ENCODE peak calls at places on chromosomes 13 and 19, in four cellular contexts. Z is lower lobe of right lung, A is IMR-90, Q is HCT116. Y is an unnamed sample.

GRCh38 chr13:23707674-23708073 is 137.5 kb downstream of the TNFRSF19 start:
- DNase-seq in Z (no peak), A (peak; percentile 49), Q (peak; percentile 24), Y (no peak)

GRCh38 chr19:12973236-12973635 is 3.9 kb downstream of the DAND5 start:
- DNase-seq in Z (no peak), A (no peak), Q (no peak), Y (no peak)

GRCh38 chr19:56765107-56765506 is 75.4 kb downstream of the PEG3 start:
- DNase-seq in Z (peak; percentile 50), A (no peak), Q (no peak), Y (no peak)

GRCh38 chr13:25570185-25570584 is 198.4 kb downstream of the ATP8A2 start:
- DNase-seq in Z (no peak), A (no peak), Q (no peak), Y (no peak)

GRCh38 chr13:24821207-24821606 is 57.2 kb downstream of the RNF17 start:
- DNase-seq in Z (no peak), A (no peak), Q (no peak), Y (no peak)

GRCh38 chr19:50496189-50497029 is 14.6 kb downstream of the JOSD2 start:
- DNase-seq in Z (peak; percentile 36), A (no peak), Q (no peak), Y (no peak)

GRCh38 chr19:36915992-36916830 is at the start of the genes ZNF568 and ZNF829:
- DNase-seq in Z (peak; percentile 92), A (peak; percentile 83), Q (no peak), Y (peak; percentile 77)

GRCh38 chr13:21399741-21400140 is 59.4 kb downstream of the ZDHHC20 start:
- DNase-seq in Z (no peak), A (peak; percentile 18), Q (peak; percentile 28), Y (no peak)

GRCh38 chr19:18007939-18008673 is at the start of gene ARRDC2:
- DNase-seq in Z (peak; percentile 92), A (peak; percentile 87), Q (no peak), Y (peak; percentile 83)

GRCh38 chr13:43988302-43988701 is 108.6 kb downstream of the LACC1 start:
- DNase-seq in Z (no peak), A (no peak), Q (no peak), Y (no peak)

GRCh38 chr19:56162258-56162657 is 13.6 kb upstream of the GALP start:
- DNase-seq in Z (no peak), A (peak; percentile 41), Q (no peak), Y (no peak)

GRCh38 chr13:27425151-27425917 is 915 bp downstream of the GTF3A start:
- DNase-seq in Z (no peak), A (no peak), Q (no peak), Y (no peak)

GRCh38 chr13:102854675-102855074 is 8.8 kb downstream of the ERCC5 start:
- DNase-seq in Z (no peak), A (no peak), Q (no peak), Y (no peak)

GRCh38 chr13:75073791-75074190 is 408.2 kb downstream of the TBC1D4 start:
- DNase-seq in Z (no peak), A (no peak), Q (no peak), Y (no peak)

DNA sequence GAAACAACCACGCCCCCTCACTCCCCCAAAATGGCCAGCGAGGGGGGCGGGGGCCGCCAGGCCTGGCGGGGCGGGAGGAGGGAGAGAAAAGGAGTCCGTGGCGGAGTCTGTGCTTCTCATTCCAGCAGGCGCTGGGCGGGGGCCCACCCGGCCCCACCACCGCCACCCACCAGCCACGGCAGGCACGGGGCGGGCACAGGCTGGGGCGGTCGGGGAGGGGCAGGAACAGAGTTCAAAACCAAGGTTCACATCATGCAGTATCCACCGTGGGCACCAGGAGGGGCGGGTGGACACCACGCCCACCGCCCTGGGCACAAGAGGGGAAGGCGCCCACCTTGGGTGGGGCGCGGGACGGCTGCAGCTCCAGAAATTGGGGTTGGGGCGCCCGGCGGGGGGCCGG is 12.8 kb downstream of the DPF1 start:
- DNase-seq in Z (no peak), A (no peak), Q (no peak), Y (no peak)
- TF ChIP-seq CTCF in Z (no peak), A (no peak), Q (no peak), Y (peak; percentile 32)

DNA sequence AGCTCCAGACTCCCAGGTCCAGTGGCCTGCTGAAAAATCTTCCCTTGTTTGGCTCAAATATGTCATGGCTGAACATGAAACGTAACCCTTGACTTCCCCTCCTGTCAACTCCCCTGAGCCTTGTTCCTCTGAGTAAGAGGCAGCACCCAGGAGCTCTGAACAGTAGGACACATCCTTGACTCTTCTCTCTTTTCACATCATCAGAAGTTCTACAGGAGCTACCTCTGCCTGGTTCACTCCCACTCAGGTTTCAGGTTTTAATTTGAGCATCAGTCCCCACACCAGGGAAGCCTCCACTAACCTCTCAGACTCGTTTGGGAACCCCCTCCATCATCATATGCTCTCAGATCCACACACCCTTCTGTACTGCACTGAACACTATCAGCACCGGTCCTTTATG is 30.3 kb downstream of the ZNF823 start:
- DNase-seq in Z (no peak), A (no peak), Q (no peak), Y (no peak)
- TF ChIP-seq CTCF in Z (no peak), A (no peak), Q (no peak), Y (no peak)

DNA sequence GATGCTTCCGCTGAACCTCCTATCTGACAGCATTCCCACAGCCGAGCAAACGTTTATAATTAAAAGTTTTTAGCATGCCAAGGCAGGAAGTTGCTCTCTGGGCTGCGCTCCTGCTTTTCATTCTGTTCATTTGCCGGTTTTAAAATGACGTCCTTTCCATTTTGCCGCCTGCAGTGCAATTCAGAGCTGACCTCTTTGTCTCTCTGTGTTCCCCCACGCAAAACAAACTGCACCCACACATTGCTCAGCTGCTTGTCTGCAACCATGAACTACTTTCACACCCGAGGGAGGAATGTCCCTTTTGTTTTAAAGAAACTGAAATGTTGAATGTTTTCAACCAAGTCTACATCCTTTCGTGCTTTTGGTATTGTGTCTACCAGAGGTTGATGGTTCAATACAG is 416.5 kb downstream of the EFNB2 start:
- DNase-seq in Z (no peak), A (no peak), Q (no peak), Y (no peak)
- TF ChIP-seq CTCF in Z (no peak), A (no peak), Q (no peak), Y (no peak)

DNA sequence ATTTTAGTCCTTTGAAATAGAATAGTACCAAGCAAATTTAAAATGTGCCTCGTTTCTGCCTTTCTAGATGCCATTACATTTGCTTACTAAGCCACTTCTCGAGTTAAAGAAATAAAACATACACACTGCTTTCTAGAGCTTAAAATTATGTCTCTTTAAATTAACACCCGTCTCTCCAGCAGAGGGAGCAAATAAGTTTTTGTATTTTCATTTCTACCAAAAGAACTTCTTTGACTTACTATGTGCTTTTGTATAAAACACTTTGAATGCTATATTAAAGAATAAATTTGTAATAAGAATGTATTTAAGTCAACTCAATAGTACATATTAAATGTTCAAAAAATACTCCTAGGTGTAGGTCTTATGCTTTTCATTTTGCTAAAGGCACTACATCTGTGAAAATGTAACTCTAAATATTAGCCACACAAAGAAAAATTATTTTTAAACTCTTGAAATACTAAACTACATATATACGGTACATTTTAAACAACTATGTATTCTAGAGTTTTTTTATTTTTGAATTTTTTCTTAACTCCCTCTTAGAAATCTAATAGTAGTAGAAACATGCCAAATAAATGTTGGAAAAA is 269.3 kb upstream of the MIR17HG start:
- DNase-seq in Z (no peak), A (no peak), Q (no peak), Y (no peak)
- TF ChIP-seq CTCF in Z (no peak), A (no peak), Q (peak; percentile 55), Y (peak; percentile 69)

DNA sequence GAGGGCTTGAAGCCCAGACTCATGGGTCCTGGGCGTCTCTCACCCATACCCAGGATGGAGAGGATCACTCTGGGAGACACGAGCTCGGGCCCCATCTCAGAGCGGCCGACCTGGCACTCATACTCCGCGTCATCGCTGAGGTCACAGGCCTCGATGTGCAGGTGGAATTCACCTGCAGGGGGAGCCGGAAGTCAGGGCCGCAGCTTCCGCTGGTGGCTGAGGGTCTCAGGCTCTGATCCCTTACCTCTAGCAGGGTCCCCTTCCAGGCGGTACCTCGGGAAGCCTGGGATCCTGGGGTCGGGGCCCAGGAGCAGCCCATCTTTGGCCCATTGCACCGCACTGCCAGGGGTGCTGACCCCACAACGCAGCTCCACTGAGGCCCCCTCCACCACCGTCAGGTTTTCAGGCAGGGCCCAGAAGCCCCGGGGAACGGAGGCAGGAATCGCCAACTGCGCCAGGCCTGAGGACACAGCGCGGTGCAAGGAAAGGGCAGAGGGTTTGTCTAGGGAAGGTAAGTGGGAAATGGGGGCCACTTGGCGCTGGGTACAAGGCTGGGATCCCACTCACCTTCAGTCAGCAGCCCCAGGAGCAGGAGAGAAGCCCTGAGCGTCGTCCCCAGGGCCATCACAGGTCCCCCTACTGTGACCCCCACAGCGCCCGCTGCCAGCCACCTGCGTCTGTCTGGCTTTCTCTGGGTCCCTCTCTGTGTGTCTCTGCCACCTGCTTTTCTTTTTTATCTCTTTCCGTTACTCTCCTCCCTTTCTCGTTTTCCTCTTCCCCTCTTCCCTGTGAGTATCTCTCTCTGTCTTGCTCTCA is 883 bp downstream of the NPHS1 start:
- DNase-seq in Z (no peak), A (no peak), Q (no peak), Y (no peak)
- TF ChIP-seq CTCF in Z (no peak), A (no peak), Q (peak; percentile 52), Y (no peak)

GRCh38 chr13:107202371-107203023 is 634.6 kb upstream of the ARGLU1 start:
- DNase-seq in Z (no peak), A (peak; percentile 61), Q (no peak), Y (peak; percentile 55)

GRCh38 chr13:107200491-107200890 is 632.6 kb upstream of the ARGLU1 start:
- DNase-seq in Z (no peak), A (peak; percentile 67), Q (no peak), Y (no peak)

GRCh38 chr13:107208889-107209288 is 641.0 kb upstream of the ARGLU1 start:
- DNase-seq in Z (no peak), A (no peak), Q (no peak), Y (no peak)

GRCh38 chr13:107205318-107206112 is 637.6 kb upstream of the ARGLU1 start:
- DNase-seq in Z (peak; percentile 66), A (peak; percentile 66), Q (no peak), Y (peak; percentile 81)

DNA sequence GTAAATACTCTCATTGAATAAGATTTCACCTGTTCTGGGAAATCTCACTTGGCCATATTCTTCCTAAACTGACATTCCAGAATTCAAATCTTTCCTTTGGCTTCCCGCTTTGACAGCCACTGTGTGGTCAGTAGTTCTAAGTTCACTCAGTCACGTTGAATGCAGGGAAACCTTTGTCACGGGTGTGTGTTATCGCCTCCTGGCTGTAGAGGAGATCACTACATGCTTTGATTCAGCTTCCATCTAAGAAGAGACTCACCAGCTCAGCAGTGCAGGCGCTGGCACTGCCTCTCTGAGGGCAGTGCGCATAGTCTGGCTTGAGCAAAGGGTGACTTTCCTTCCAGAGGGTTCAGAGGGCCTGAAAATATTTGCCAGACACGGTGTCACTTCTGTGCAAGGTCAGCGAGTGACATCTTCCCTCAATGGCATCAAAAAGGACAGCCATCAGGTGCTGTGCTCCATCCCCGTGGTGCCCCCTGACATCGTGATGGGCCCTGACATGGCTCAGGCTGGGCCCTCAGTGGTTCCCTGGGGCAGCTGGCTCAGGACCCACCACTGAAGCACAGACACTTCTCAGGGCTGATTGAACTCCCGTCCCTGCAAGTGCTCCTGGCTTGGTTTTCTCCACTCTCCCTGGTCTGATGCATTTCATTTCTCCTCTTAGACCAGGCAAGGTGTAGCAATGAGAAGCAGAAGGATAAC is 635.4 kb upstream of the ARGLU1 start:
- DNase-seq in Z (no peak), A (no peak), Q (no peak), Y (peak; percentile 66)
- TF ChIP-seq CTCF in Z (peak; percentile 30), A (no peak), Q (peak; percentile 43), Y (peak; percentile 76)